ENCODE peak calls at places on chromosomes 6 and 20, in six cellular contexts. Z, N, M, P, E and K are unnamed samples.

GRCh38 chr6:95280690-95281273 is 296.6 kb upstream of the MANEA start:
- DNase-seq in E (peak), Z (no peak), P (no peak), N (no peak), M (peak), K (peak)

GRCh38 chr6:33822575-33823395 is 19.0 kb upstream of the MLN start:
- DNase-seq in M (no peak), E (no peak), Z (no peak), N (no peak), P (no peak), K (peak)

GRCh38 chr6:151350442-151351145 is 40.8 kb downstream of the ZBTB2 start:
- DNase-seq in Z (no peak), N (no peak), E (no peak), P (no peak), M (no peak), K (no peak)

GRCh38 chr6:106745824-106746610 is 116.6 kb downstream of the QRSL1 start:
- DNase-seq in P (no peak), Z (no peak), M (no peak), E (peak), N (no peak), K (peak)

GRCh38 chr6:73452107-73452461 is at the start of gene CGAS:
- DNase-seq in M (peak), E (peak), N (no peak), Z (peak), P (peak), K (peak)

GRCh38 chr20:37875776-37876175 is 27.2 kb upstream of the VSTM2L start:
- DNase-seq in M (no peak), P (no peak), E (no peak), N (no peak), Z (no peak), K (no peak)

GRCh38 chr20:58169441-58169840 is 59.0 kb downstream of the ANKRD60 start:
- DNase-seq in P (no peak), N (peak), E (peak), M (no peak), Z (peak), K (peak)

GRCh38 chr6:21164768-21165326 is 428.7 kb upstream of the SOX4 start:
- DNase-seq in E (peak), P (no peak), Z (peak), N (no peak), M (no peak), K (no peak)

GRCh38 chr20:48308882-48309281 is 518.9 kb downstream of the PREX1 start:
- DNase-seq in P (no peak), E (no peak), Z (no peak), N (no peak), M (no peak), K (no peak)

GRCh38 chr20:3406481-3407425 is 716 bp downstream of the DNAAF9 start:
- DNase-seq in M (peak), P (peak), E (peak), Z (peak), N (peak), K (peak)

GRCh38 chr6:162032620-162033019 is 694.9 kb downstream of the PRKN start:
- DNase-seq in Z (peak), P (no peak), E (no peak), N (no peak), M (no peak), K (no peak)

GRCh38 chr20:10857362-10858070 is 183.7 kb upstream of the JAG1 start:
- DNase-seq in E (peak), Z (peak), P (no peak), M (peak), N (peak), K (no peak)

GRCh38 chr6:28896505-28897392 is 27.0 kb downstream of the TRIM27 start:
- DNase-seq in P (peak), E (peak), M (peak), N (peak), Z (peak), K (peak)

GRCh38 chr6:29965873-29966601 is 23.7 kb downstream of the HLA-A start:
- DNase-seq in E (peak), P (peak), N (peak), Z (peak), M (peak), K (peak)

GRCh38 chr6:152984387-152984872 is 1.6 kb upstream of the FBXO5 start:
- DNase-seq in Z (no peak), P (no peak), N (no peak), E (no peak), M (no peak), K (peak)

GRCh38 chr6:35647400-35647799 is 41.3 kb downstream of the FKBP5 start:
- DNase-seq in E (no peak), Z (no peak), N (no peak), P (no peak), M (no peak), K (no peak)

GRCh38 chr6:170444811-170445211 is 108.3 kb downstream of the PSMB1 start:
- DNase-seq in E (no peak), Z (no peak), M (no peak), N (peak), P (no peak), K (no peak)

GRCh38 chr6:142945446-142946180 is 637 bp upstream of the HIVEP2 start:
- DNase-seq in M (peak), E (no peak), N (peak), P (peak), Z (no peak), K (peak)

GRCh38 chr6:143867236-143867635 is 3.0 kb downstream of the ZC2HC1B start:
- DNase-seq in E (peak), M (no peak), N (no peak), Z (peak), P (no peak), K (no peak)

GRCh38 chr6:25004357-25004756 is 68.6 kb upstream of the RIPOR2 start:
- DNase-seq in E (no peak), M (no peak), Z (no peak), N (no peak), P (no peak), K (no peak)

GRCh38 chr6:168571268-168571667 is 130.3 kb downstream of the SMOC2 start:
- DNase-seq in E (no peak), M (no peak), P (no peak), Z (no peak), N (no peak), K (no peak)

GRCh38 chr6:33886673-33887144 is 82.9 kb upstream of the MLN start:
- DNase-seq in E (peak), P (no peak), M (no peak), N (peak), Z (peak), K (no peak)

GRCh38 chr20:44342240-44342639 is 5.4 kb downstream of the R3HDML start:
- DNase-seq in P (no peak), M (no peak), N (no peak), E (peak), Z (no peak), K (no peak)
- H3K4me3 ChIP-seq in P (no peak), M (no peak), N (no peak), E (no peak), Z (no peak), K (no peak)

DNA sequence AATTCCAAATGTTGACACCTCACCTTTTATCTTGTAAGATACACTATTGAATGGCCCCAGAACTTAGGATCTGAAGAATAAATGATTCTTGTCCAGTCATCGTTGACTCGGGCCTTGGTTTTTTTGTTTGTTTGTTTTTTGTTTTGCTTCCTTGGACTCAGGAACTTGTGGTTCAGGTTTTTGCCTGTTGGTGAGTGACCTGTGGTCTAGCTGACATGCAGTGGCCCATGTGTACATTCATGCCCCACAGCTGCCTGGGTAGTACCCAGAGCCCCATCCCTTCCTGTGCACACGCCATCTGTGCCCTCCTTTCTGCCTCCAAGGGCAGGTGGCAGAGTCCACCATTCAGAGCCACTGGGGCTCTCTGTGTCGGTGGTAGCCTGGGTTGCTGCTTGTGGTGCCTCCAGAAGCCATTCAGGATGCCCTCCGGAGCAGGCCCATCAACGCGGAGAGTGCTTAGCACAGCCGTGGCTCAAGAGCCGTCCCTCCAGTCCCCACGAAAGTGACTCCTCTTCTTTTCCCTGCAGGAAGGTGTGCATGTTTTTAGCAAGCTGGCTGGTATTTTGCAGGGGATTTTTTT is 85.9 kb downstream of the SYNJ2 start:
- DNase-seq in M (no peak), E (no peak), Z (no peak), P (no peak), N (no peak), K (no peak)
- H3K4me3 ChIP-seq in M (no peak), E (no peak), Z (no peak), P (no peak), N (no peak), K (no peak)

DNA sequence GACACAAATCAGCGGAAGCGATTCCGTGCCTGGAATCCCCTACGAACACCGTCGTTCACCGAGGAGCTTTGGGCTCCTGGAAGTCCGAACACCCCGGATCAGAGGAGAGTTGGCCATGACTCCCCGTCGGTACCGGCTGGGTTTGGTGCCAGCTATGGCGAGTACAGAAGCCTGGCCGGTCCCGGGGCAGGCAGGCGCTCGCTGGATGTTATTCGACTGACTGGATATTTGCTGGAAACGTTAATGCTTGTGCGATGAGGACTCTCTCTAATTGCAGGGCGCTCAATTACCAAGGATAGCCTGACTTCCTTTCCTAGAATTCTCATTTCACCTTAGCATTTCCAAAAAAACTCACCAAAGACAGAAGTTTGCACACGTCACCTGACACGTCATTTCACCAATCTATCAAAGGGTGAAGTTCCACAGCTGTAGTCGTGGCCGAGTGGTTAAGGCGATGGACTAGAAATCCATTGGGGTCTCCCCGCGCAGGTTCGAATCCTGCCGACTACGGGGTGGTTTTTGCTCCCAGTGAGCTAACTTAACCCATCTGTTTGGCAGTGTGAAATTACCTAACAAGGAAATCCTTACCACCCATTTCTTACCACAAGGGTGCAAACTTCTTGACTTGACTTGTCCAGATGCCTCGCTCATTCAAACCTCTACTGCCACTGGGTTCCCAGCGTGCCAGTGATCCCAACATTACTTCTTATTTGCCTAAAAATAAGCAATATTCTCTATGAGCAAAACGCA is 22.7 kb upstream of the ZNF184 start:
- DNase-seq in P (no peak), N (no peak), Z (peak), M (peak), E (peak), K (peak)
- H3K4me3 ChIP-seq in P (peak), N (no peak), Z (peak), M (peak), E (peak), K (peak)

GRCh38 chr6:41408576-41408975 is 73.2 kb downstream of the NCR2 start:
- DNase-seq in N (no peak), P (no peak), E (no peak), Z (no peak), M (no peak), K (no peak)

GRCh38 chr6:41406821-41407787 is 71.7 kb downstream of the NCR2 start:
- DNase-seq in N (no peak), M (no peak), P (no peak), E (no peak), Z (no peak), K (no peak)

GRCh38 chr6:41411961-41412360 is 76.6 kb downstream of the NCR2 start:
- DNase-seq in E (no peak), Z (no peak), M (no peak), N (no peak), P (no peak), K (no peak)

GRCh38 chr6:41408982-41409381 is 73.6 kb downstream of the NCR2 start:
- DNase-seq in N (no peak), P (no peak), E (no peak), Z (no peak), M (no peak), K (no peak)

GRCh38 chr6:41409489-41409888 is 74.1 kb downstream of the NCR2 start:
- DNase-seq in Z (no peak), N (no peak), M (no peak), P (no peak), E (no peak), K (no peak)
- H3K4me3 ChIP-seq in Z (no peak), N (no peak), M (no peak), P (no peak), E (no peak), K (no peak)

GRCh38 chr20:51610761-51611624 is 68.5 kb upstream of the NFATC2 start:
- DNase-seq in P (no peak), N (no peak), E (no peak), M (no peak), Z (no peak), K (no peak)
- H3K4me3 ChIP-seq in P (no peak), N (no peak), E (no peak), M (no peak), Z (no peak), K (no peak)

DNA sequence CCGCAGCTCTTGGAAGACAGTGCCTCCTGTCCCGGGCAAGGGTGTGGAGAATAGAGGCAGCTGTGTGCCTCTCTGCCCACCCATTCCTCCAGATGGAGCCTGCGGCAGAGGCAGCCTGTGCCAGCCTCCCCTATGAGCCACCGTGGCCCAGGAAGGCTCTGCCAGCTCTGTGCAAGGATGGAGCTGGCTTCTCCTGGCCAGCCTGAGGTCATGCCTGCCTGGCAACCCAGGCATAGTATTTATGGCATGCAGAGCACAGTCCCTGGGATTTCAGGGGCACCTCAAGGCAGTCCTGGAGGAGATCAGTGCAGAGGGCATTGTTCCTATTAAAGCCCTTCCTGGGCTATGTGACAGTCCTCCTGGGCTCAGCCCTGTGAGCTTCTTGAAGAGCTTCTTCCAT is 1.5 kb downstream of the EPB41L1 start:
- DNase-seq in P (no peak), N (no peak), Z (no peak), E (no peak), M (no peak), K (no peak)
- H3K4me3 ChIP-seq in P (no peak), N (no peak), Z (no peak), E (no peak), M (no peak), K (no peak)

GRCh38 chr6:167287513-167288048 is 3.5 kb upstream of the UNC93A start:
- DNase-seq in Z (no peak), P (no peak), N (no peak), M (no peak), E (no peak), K (no peak)

GRCh38 chr6:167290786-167291622 is at the start of gene UNC93A:
- DNase-seq in Z (no peak), P (no peak), M (no peak), E (no peak), N (no peak), K (no peak)

GRCh38 chr6:167282165-167282564 is 8.9 kb upstream of the UNC93A start:
- DNase-seq in P (no peak), E (no peak), M (no peak), Z (no peak), N (no peak), K (no peak)

GRCh38 chr6:167279766-167280440 is 11.2 kb upstream of the UNC93A start:
- DNase-seq in Z (no peak), P (no peak), M (no peak), E (no peak), N (no peak), K (no peak)

DNA sequence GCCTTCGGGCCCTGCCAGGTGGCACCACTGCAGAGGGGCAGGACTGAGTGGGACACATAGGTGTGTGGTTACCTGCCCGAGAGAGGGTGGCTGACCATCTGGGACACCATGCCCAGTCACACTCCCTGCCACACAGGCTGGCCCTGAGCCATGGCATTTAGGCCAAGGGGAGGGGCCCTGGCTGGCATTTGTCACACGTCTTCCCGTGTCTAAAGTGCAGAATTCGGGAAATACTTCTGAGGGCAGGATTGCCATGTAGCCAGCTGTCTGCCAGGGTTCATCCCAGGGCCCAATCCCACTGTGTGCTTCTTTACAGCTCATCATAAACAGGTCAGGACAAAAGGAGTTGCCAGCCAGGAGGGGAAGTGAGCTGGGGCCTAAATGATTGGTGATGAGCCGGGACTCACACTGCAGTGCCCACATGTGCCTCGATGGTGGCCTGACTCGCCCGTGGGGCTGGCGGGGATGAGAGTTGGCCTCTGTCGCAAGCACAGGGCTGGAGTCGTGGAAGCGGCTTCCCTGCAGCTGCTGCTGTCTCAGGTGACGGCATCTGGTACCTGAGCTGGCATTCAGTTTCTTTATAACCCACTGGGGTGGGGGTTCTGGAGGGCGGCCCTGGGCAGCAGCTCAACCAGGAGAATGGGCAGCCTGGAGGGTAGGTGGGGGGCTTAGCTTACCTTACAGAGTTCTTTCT is 5.9 kb upstream of the UNC93A start:
- DNase-seq in Z (no peak), N (no peak), P (no peak), E (no peak), M (peak), K (no peak)
- H3K4me3 ChIP-seq in Z (no peak), N (no peak), P (no peak), E (no peak), M (no peak), K (no peak)

DNA sequence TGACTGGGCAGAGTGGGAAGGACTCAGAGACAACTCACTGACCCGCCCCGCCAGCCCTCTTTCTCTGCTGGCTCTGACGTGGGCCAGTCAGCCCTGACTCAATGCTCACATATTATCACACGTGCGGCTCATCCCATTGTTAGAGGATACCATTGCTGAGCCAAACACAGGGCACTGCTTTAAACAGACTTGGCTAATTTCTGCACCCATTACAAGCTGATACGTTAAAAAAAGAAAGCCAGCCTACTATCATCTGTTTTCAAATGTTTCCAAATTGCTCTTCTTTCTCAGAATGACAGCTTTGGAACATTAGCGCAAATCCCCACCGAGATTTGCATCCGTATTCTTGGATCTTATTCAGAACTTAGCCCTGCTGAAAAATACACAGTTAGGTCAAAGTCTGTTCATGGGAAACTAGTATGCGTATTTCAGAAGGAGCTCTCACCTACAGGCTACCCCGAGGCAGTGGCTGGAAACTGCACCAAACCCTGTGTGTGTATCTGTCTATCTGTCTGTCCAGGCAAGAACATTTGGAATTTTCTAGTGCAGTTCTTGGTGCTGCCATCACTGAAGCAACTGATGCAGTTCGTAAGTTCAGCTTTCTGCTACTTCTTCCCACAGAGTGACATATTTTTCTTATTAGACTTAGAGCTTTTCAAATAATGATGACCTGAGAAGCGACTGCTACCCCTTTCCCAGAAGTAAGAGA is 32.8 kb downstream of the RAMACL start:
- DNase-seq in P (no peak), E (peak), Z (peak), M (peak), N (no peak), K (no peak)
- H3K4me3 ChIP-seq in P (no peak), E (no peak), Z (no peak), M (no peak), N (no peak), K (no peak)